ENCODE peak calls at places on chromosomes 1 and 21, in four cellular contexts. C is GM12878, N is IMR-90, M is K562. F is an unnamed sample.

GRCh38 chr1:88897070-88897730 is 5.8 kb upstream of the GTF2B start:
- DNase-seq in C (no peak), N (no peak), M (no peak), F (no peak)

GRCh38 chr1:41357451-41358151 is 3.6 kb upstream of the FOXO6 start:
- DNase-seq in C (no peak), N (no peak), M (peak), F (no peak)

GRCh38 chr1:207002731-207003146 is 29.8 kb downstream of the C1orf116 start:
- DNase-seq in C (no peak), N (peak), M (no peak), F (no peak)

GRCh38 chr1:219905524-219905923 is 22.8 kb downstream of the SLC30A10 start:
- DNase-seq in C (no peak), N (no peak), M (no peak), F (no peak)

GRCh38 chr1:199007423-199007822 is 368.6 kb downstream of the PTPRC start:
- DNase-seq in C (no peak), N (no peak), M (no peak), F (no peak)

GRCh38 chr1:241213147-241213546 is 143.9 kb downstream of the RGS7 start:
- DNase-seq in C (no peak), N (no peak), M (no peak), F (no peak)

GRCh38 chr1:223708001-223708359 is 4.4 kb upstream of the CAPN2 start:
- DNase-seq in C (no peak), N (no peak), M (no peak), F (no peak)

GRCh38 chr1:2098839-2099785 is 48.9 kb downstream of the PRKCZ start:
- DNase-seq in C (no peak), N (no peak), M (no peak), F (no peak)

GRCh38 chr1:232162001-232162400 is 467.9 kb downstream of the SIPA1L2 start:
- DNase-seq in C (no peak), N (no peak), M (no peak), F (no peak)

GRCh38 chr1:41023279-41023990 is 1.9 kb upstream of the SLFNL1 start:
- DNase-seq in C (no peak), N (no peak), M (peak), F (no peak)

GRCh38 chr1:66271904-66272254 is 262.1 kb upstream of the SGIP1 start:
- DNase-seq in C (no peak), N (peak), M (no peak), F (no peak)

GRCh38 chr1:78370356-78370755 is 120.4 kb upstream of the PTGFR start:
- DNase-seq in C (no peak), N (peak), M (no peak), F (no peak)

GRCh38 chr1:156484480-156485058 is 16.0 kb downstream of the MEF2D start:
- DNase-seq in C (no peak), N (no peak), M (no peak), F (no peak)

GRCh38 chr1:91014475-91014874 is 7.4 kb downstream of the ZNF644 start:
- DNase-seq in C (no peak), N (no peak), M (no peak), F (no peak)

GRCh38 chr1:85502171-85502570 is 37.2 kb upstream of the DDAH1 start:
- DNase-seq in C (no peak), N (peak), M (no peak), F (no peak)

GRCh38 chr21:46622226-46622625 is 13.2 kb upstream of the PRMT2 start:
- DNase-seq in C (no peak), N (no peak), M (no peak), F (no peak)

GRCh38 chr1:174262747-174263241 is 103.5 kb downstream of the RABGAP1L start:
- DNase-seq in C (peak), N (peak), M (peak), F (no peak)

GRCh38 chr1:235938714-235939487 is 72.2 kb upstream of the LYST start:
- DNase-seq in C (peak), N (no peak), M (no peak), F (no peak)

GRCh38 chr1:212529211-212529731 is 79.3 kb upstream of the ATF3 start:
- DNase-seq in C (no peak), N (peak), M (no peak), F (no peak)

GRCh38 chr1:200426196-200426595 is 16.4 kb upstream of the ZNF281 start:
- DNase-seq in C (no peak), N (no peak), M (no peak), F (no peak)
- TF ChIP-seq CHD1 in C (no peak), N (no peak), M (no peak), F (no peak)

GRCh38 chr1:24379733-24380315 is 33.8 kb downstream of the STPG1 start:
- DNase-seq in C (no peak), N (peak), M (no peak), F (peak)
- TF ChIP-seq CHD1 in C (no peak), N (no peak), M (no peak), F (no peak)

GRCh38 chr1:165279831-165280351 is 76.6 kb downstream of the LMX1A start:
- DNase-seq in C (no peak), N (no peak), M (no peak), F (no peak)
- TF ChIP-seq CHD1 in C (no peak), N (no peak), M (no peak), F (no peak)

DNA sequence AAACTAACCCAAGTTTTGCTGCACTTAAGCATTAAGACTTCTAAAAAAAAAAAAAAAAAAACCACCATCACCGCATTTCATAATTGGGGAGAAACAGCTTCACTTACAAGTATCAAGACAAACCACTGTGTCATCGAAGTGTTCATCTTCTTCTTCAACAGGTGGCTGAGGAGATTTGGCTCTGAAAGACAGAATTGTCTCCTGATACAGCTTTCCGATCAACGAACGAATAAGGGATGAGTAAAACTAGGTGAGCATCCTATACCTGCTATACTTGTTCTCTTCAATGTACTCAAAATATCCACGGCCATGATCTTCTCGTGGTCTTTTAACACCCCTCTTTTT is 2.0 kb downstream of the HNRNPU start:
- DNase-seq in C (no peak), N (no peak), M (peak), F (no peak)
- TF ChIP-seq CHD1 in C (no peak), N (no peak), M (no peak), F (no peak)

GRCh38 chr1:10212476-10212875 is 2.1 kb downstream of the KIF1B start:
- DNase-seq in C (no peak), N (no peak), M (no peak), F (no peak)

GRCh38 chr1:10209905-10210810 is at the start of gene KIF1B:
- DNase-seq in C (peak), N (peak), M (peak), F (peak)

GRCh38 chr1:10211805-10212405 is 1.5 kb downstream of the KIF1B start:
- DNase-seq in C (no peak), N (no peak), M (peak), F (no peak)

GRCh38 chr1:10209590-10209904 is 823 bp upstream of the KIF1B start:
- DNase-seq in C (no peak), N (no peak), M (no peak), F (no peak)

GRCh38 chr1:10210841-10211804 is 753 bp downstream of the KIF1B start:
- DNase-seq in C (no peak), N (peak), M (peak), F (peak)
- TF ChIP-seq CHD1 in C (no peak), N (no peak), M (no peak), F (no peak)

GRCh38 chr21:45515241-45516061 is 26.8 kb downstream of the SLC19A1 start:
- DNase-seq in C (no peak), N (no peak), M (no peak), F (no peak)
- TF ChIP-seq CHD1 in C (no peak), N (no peak), M (no peak), F (no peak)

GRCh38 chr1:43511394-43511793 is 19.3 kb upstream of the PTPRF start:
- DNase-seq in C (no peak), N (no peak), M (no peak), F (no peak)
- TF ChIP-seq CHD1 in C (no peak), N (no peak), M (no peak), F (no peak)

DNA sequence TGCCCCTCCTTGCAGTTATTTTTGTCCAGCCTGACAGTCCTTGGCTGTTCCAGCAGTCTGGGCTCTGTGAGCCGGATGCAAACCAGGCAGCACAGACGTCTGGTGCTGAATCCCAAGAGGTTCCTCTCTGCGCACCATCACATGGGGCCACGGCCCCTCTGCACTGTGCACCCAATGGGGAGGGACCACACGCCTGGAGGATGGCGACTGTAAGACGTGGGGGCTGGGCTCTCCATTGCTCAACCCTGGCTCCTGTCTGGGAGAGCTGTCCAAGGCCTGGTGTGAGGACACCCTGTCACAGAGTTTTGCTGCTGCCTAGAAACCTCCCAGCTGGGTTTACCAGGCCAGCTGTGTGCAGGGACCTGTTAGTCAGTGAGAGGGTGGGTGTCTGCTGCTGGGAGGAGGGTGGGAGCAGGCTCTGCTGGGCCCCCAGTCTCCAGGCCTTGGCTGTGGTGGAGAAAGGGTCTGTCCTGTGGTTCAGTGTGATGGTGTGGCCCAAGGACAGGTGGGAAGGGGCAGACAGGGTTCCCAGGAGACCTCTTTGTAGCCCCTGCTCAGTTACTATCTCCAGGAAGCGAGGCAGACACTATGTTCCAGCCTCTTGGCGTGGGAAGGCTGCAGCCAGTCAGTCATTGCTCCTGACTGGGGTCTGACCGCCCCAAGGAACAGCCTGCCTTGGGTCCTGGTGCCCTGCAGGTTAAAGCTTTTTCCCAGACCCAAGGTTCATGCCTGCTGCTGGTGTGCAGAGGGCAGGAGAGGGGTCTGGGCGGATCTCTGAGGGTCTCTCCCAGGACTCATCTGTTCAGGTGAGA is 13.8 kb downstream of the HEYL start:
- DNase-seq in C (no peak), N (peak), M (no peak), F (no peak)
- TF ChIP-seq CHD1 in C (no peak), N (no peak), M (no peak), F (no peak)

F was measured in H1.